ENCODE peak calls at places on chromosome 17, in five cellular contexts. One of them, this sample, is unnamed.

GRCh38 chr17:64069143-64069542 is 48.7 kb upstream of the ICAM2 start:
- DNase-seq in SK-N-SH: no peak
- DNase-seq in H1: no peak
- DNase-seq in K562: no peak
- DNase-seq in HepG2: no peak
- DNase-seq in this sample: no peak

GRCh38 chr17:77436058-77436442 is 295.3 kb downstream of the SEC14L1 start:
- DNase-seq in HepG2: no peak
- DNase-seq in H1: no peak
- DNase-seq in SK-N-SH: peak
- DNase-seq in K562: no peak
- DNase-seq in this sample: no peak

GRCh38 chr17:6126768-6127167 is 56.6 kb downstream of the WSCD1 start:
- DNase-seq in H1: no peak
- DNase-seq in K562: no peak
- DNase-seq in SK-N-SH: no peak
- DNase-seq in HepG2: no peak
- DNase-seq in this sample: no peak

GRCh38 chr17:78962345-78962983 is 17.3 kb downstream of the LGALS3BP start:
- DNase-seq in HepG2: peak
- DNase-seq in SK-N-SH: peak
- DNase-seq in K562: no peak
- DNase-seq in H1: no peak
- DNase-seq in this sample: no peak

GRCh38 chr17:45718791-45719190 is 65.3 kb upstream of the CRHR1 start:
- DNase-seq in H1: no peak
- DNase-seq in K562: no peak
- DNase-seq in HepG2: no peak
- DNase-seq in SK-N-SH: no peak
- DNase-seq in this sample: no peak

GRCh38 chr17:43212641-43213490 is 1.2 kb downstream of the TMEM106A start:
- DNase-seq in K562: no peak
- DNase-seq in H1: no peak
- DNase-seq in HepG2: no peak
- DNase-seq in SK-N-SH: no peak
- DNase-seq in this sample: no peak

GRCh38 chr17:17766351-17767095 is 70.3 kb downstream of the SREBF1 start:
- DNase-seq in SK-N-SH: no peak
- DNase-seq in H1: no peak
- DNase-seq in HepG2: no peak
- DNase-seq in K562: no peak
- DNase-seq in this sample: peak

GRCh38 chr17:65557349-65558310 is 3.8 kb downstream of the AXIN2 start:
- DNase-seq in SK-N-SH: no peak
- DNase-seq in H1: no peak
- DNase-seq in HepG2: peak
- DNase-seq in K562: no peak
- DNase-seq in this sample: no peak

GRCh38 chr17:64130559-64131001 is 636 bp upstream of the ERN1 start:
- DNase-seq in K562: no peak
- DNase-seq in SK-N-SH: no peak
- DNase-seq in H1: no peak
- DNase-seq in HepG2: no peak
- DNase-seq in this sample: no peak

GRCh38 chr17:74393323-74393942 is 26.1 kb downstream of the GPR142 start:
- DNase-seq in HepG2: no peak
- DNase-seq in K562: no peak
- DNase-seq in H1: no peak
- DNase-seq in SK-N-SH: no peak
- DNase-seq in this sample: no peak

GRCh38 chr17:33602981-33603380 is 309.9 kb upstream of the ASIC2 start:
- DNase-seq in HepG2: no peak
- DNase-seq in SK-N-SH: peak
- DNase-seq in H1: no peak
- DNase-seq in K562: no peak
- DNase-seq in this sample: no peak

GRCh38 chr17:7260151-7260550 is 2.1 kb downstream of the CLDN7 start:
- DNase-seq in K562: no peak
- DNase-seq in HepG2: no peak
- DNase-seq in H1: no peak
- DNase-seq in SK-N-SH: peak
- DNase-seq in this sample: no peak

GRCh38 chr17:41390411-41390938 is 6.9 kb downstream of the KRT31 start:
- DNase-seq in SK-N-SH: no peak
- DNase-seq in K562: no peak
- DNase-seq in H1: no peak
- DNase-seq in HepG2: no peak
- DNase-seq in this sample: no peak

GRCh38 chr17:15346196-15346595 is 4.8 kb upstream of the TEKT3 start:
- DNase-seq in H1: no peak
- DNase-seq in HepG2: no peak
- DNase-seq in SK-N-SH: no peak
- DNase-seq in K562: no peak
- DNase-seq in this sample: no peak

GRCh38 chr17:57948555-57949420 is 6.4 kb downstream of the CUEDC1 start:
- DNase-seq in SK-N-SH: no peak
- DNase-seq in HepG2: no peak
- DNase-seq in H1: no peak
- DNase-seq in K562: no peak
- DNase-seq in this sample: no peak

GRCh38 chr17:28807925-28808641 is 34.5 kb downstream of the FAM222B start:
- DNase-seq in SK-N-SH: no peak
- DNase-seq in HepG2: peak
- DNase-seq in H1: no peak
- DNase-seq in K562: no peak
- DNase-seq in this sample: no peak

GRCh38 chr17:18129041-18129502 is 20.5 kb downstream of the MYO15A start:
- DNase-seq in SK-N-SH: no peak
- DNase-seq in H1: no peak
- DNase-seq in K562: no peak
- DNase-seq in HepG2: no peak
- DNase-seq in this sample: no peak

GRCh38 chr17:75688209-75688771 is 21.2 kb downstream of the SAP30BP start:
- DNase-seq in SK-N-SH: no peak
- DNase-seq in K562: no peak
- DNase-seq in HepG2: no peak
- DNase-seq in H1: no peak
- DNase-seq in this sample: no peak

GRCh38 chr17:3935140-3935542 is 18.9 kb upstream of the P2RX1 start:
- DNase-seq in SK-N-SH: peak
- DNase-seq in K562: no peak
- DNase-seq in HepG2: peak
- DNase-seq in H1: peak
- DNase-seq in this sample: no peak

GRCh38 chr17:51397361-51398127 is 137.2 kb downstream of the UTP18 start:
- DNase-seq in SK-N-SH: no peak
- DNase-seq in H1: no peak
- DNase-seq in HepG2: no peak
- DNase-seq in K562: no peak
- DNase-seq in this sample: no peak

GRCh38 chr17:73091410-73091769 is 1.1 kb downstream of the SLC39A11 start:
- DNase-seq in HepG2: no peak
- DNase-seq in K562: no peak
- DNase-seq in H1: no peak
- DNase-seq in SK-N-SH: no peak
- DNase-seq in this sample: no peak

GRCh38 chr17:50697076-50697475 is 10.6 kb downstream of the ANKRD40 start:
- DNase-seq in HepG2: no peak
- DNase-seq in H1: no peak
- DNase-seq in SK-N-SH: no peak
- DNase-seq in K562: no peak
- DNase-seq in this sample: no peak

GRCh38 chr17:42518046-42518754 is 17.8 kb upstream of the NAGLU start:
- DNase-seq in K562: peak
- DNase-seq in H1: no peak
- DNase-seq in HepG2: no peak
- DNase-seq in SK-N-SH: no peak
- DNase-seq in this sample: no peak

GRCh38 chr17:71111460-71111859 is 942.1 kb downstream of the KCNJ2 start:
- DNase-seq in K562: no peak
- DNase-seq in HepG2: peak
- DNase-seq in H1: no peak
- DNase-seq in SK-N-SH: no peak
- DNase-seq in this sample: no peak

GRCh38 chr17:18093616-18094408 is 6.1 kb downstream of the DRG2 start:
- DNase-seq in H1: no peak
- DNase-seq in K562: no peak
- DNase-seq in SK-N-SH: no peak
- DNase-seq in HepG2: peak
- DNase-seq in this sample: no peak

GRCh38 chr17:27396941-27397340 is 59.3 kb upstream of the KSR1 start:
- DNase-seq in HepG2: no peak
- DNase-seq in K562: no peak
- DNase-seq in H1: no peak
- DNase-seq in SK-N-SH: no peak
- DNase-seq in this sample: no peak

GRCh38 chr17:7294614-7295153 is at the start of gene YBX2:
- DNase-seq in HepG2: no peak
- DNase-seq in SK-N-SH: peak
- DNase-seq in K562: peak
- DNase-seq in H1: no peak
- DNase-seq in this sample: peak

GRCh38 chr17:79405823-79406222 is 205.0 kb downstream of the RBFOX3 start:
- DNase-seq in K562: no peak
- DNase-seq in HepG2: no peak
- DNase-seq in H1: no peak
- DNase-seq in SK-N-SH: no peak
- DNase-seq in this sample: no peak

GRCh38 chr17:3894188-3894587 is 1.3 kb upstream of the CAMKK1 start:
- DNase-seq in HepG2: no peak
- DNase-seq in H1: no peak
- DNase-seq in SK-N-SH: no peak
- DNase-seq in K562: no peak
- DNase-seq in this sample: no peak

DNA sequence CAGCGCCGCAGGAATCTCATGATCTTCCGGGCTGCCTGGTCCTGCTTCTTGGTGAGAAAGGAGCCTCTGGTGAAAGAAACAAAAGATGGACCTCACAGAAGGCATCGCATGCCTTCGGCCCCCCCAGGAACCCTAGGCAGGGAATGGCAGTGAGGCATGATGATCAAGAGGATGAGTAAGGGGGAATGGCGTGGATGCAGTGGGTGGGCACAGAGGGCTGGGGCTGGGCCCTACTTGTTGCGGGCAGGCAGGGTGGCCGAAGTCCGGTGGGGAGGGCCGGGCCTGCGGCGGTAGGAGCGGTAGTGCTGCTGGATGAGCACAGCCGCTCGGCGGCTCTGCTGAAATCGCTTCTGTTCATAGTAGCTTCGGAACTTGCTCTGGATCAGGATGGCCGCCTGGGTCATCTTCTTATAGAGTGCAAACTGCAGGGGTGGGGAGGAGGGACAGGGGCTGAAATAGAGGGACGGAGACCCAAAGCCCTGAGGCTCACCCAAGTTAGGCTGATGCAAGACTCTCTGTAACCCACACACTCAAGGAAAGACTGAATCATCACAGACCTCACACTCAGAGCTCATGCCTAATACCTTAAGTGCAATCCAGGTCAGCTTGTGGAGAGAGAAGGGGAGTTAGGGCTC is 1.4 kb upstream of the SPAG7 start:
- DNase-seq in SK-N-SH: peak
- DNase-seq in HepG2: no peak
- DNase-seq in H1: no peak
- DNase-seq in K562: no peak
- DNase-seq in this sample: no peak
- TF ChIP-seq POLR2AphosphoS5 in SK-N-SH: no peak
- TF ChIP-seq POLR2AphosphoS5 in HepG2: no peak
- TF ChIP-seq POLR2AphosphoS5 in H1: no peak
- TF ChIP-seq POLR2AphosphoS5 in K562: no peak
- TF ChIP-seq POLR2AphosphoS5 in this sample: no peak

DNA sequence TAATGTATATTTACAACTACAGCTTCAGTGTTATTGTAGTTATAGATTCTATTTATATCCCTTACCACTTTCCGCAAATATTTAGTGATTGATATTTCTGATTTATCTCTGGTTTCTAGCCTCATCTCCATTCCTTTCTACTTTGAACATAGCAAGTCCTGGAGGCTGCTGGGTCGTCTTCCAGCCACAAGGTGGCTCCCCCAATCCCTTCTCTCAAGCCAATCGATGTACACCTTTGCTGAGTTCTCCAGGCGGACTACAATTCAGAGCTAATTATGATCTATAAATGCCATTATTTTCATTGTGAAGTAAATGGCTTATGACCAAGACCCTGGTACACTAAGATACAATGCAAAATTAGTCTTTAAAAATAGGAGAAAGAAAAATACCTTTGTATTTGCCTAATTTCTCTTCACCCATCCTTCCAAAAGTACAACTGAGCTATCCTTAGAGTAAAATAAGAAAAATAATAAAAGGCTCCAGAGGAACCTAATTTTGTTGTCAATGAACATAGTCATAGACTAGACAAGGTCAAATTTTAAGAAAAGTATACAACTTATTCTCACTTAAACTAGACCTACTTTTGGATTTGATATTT is 122.1 kb downstream of the SKAP1 start:
- DNase-seq in K562: peak
- DNase-seq in HepG2: peak
- DNase-seq in H1: peak
- DNase-seq in SK-N-SH: peak
- DNase-seq in this sample: no peak
- TF ChIP-seq TAF1 in K562: no peak
- TF ChIP-seq TAF1 in HepG2: no peak
- TF ChIP-seq TAF1 in H1: no peak
- TF ChIP-seq TAF1 in SK-N-SH: no peak
- TF ChIP-seq TAF1 in this sample: no peak

DNA sequence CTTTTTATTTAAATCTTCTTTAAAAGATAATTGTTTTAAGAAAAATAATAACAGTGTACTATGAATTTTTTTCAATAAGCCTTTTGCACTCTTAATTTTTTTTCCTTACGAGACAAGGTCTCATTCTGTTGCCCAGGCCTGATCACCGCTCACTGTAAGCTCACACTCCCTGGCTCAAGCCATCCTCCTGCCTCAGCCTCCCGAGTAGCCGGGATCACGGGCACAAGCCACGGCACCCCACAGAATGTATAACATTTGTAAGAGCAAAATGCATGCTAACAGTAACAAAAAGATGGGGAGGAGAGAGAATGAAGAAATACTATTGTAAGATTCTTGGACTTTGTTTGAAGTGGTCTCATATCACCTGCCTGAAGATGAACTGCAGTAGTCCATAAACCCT is 126.9 kb upstream of the CHMP6 start:
- DNase-seq in HepG2: no peak
- DNase-seq in H1: no peak
- DNase-seq in K562: no peak
- DNase-seq in SK-N-SH: no peak
- DNase-seq in this sample: no peak
- TF ChIP-seq POLR2AphosphoS5 in HepG2: no peak
- TF ChIP-seq POLR2AphosphoS5 in H1: no peak
- TF ChIP-seq POLR2AphosphoS5 in K562: no peak
- TF ChIP-seq POLR2AphosphoS5 in SK-N-SH: no peak
- TF ChIP-seq POLR2AphosphoS5 in this sample: no peak

GRCh38 chr17:12545877-12546513 is 119.7 kb upstream of the MYOCD start:
- DNase-seq in H1: peak
- DNase-seq in HepG2: peak
- DNase-seq in SK-N-SH: peak
- DNase-seq in K562: peak
- DNase-seq in this sample: peak
- TF ChIP-seq TAF1 in H1: no peak
- TF ChIP-seq TAF1 in HepG2: no peak
- TF ChIP-seq TAF1 in SK-N-SH: no peak
- TF ChIP-seq TAF1 in K562: no peak
- TF ChIP-seq TAF1 in this sample: no peak

This sample was measured in GM12892.